ENCODE peak calls at places on chromosome 21, in six cellular contexts. M is IMR-90, C is trophoblast cell, L is H9, X is H1, R is neuronal stem cell. T is an unnamed sample.

GRCh38 chr21:39721885-39722284 is 23.1 kb upstream of the IGSF5 start:
- DNase-seq in M (no peak), R (no peak), L (no peak), X (no peak), C (no peak), T (no peak)

GRCh38 chr21:34351786-34352241 is 12.0 kb upstream of the KCNE2 start:
- DNase-seq in X (no peak), C (peak), R (peak), L (no peak), M (peak), T (peak)

GRCh38 chr21:20260124-20260523 is 738.1 kb upstream of the NCAM2 start:
- DNase-seq in C (no peak), R (no peak), M (no peak), L (no peak), X (no peak), T (no peak)

GRCh38 chr21:29181799-29182470 is 51.5 kb downstream of the MAP3K7CL start:
- DNase-seq in C (peak), R (no peak), L (no peak), M (peak), X (no peak), T (peak)

GRCh38 chr21:29372063-29372802 is 73.5 kb downstream of the BACH1 start:
- DNase-seq in L (peak), R (peak), M (peak), X (peak), C (peak), T (peak)

GRCh38 chr21:43611598-43612369 is 47.5 kb downstream of the HSF2BP start:
- DNase-seq in M (peak), C (peak), R (peak), X (peak), L (peak), T (peak)

GRCh38 chr21:35991131-35991530 is 69.2 kb downstream of the SETD4 start:
- DNase-seq in R (no peak), X (no peak), L (no peak), C (no peak), M (no peak), T (no peak)

GRCh38 chr21:35088235-35088865 is 39.2 kb upstream of the RUNX1 start:
- DNase-seq in R (no peak), C (no peak), L (no peak), M (peak), X (no peak), T (no peak)

GRCh38 chr21:34511154-34511553 is 856 bp downstream of the KCNE1 start:
- DNase-seq in X (no peak), C (no peak), L (no peak), M (no peak), R (no peak), T (peak)

GRCh38 chr21:39575778-39576177 is 37.0 kb upstream of the B3GALT5 start:
- DNase-seq in M (no peak), L (no peak), C (no peak), R (no peak), X (no peak), T (no peak)

GRCh38 chr21:16535100-16535418 is 805.3 kb downstream of the USP25 start:
- DNase-seq in M (peak), C (no peak), X (no peak), L (no peak), R (no peak), T (no peak)

GRCh38 chr21:34986561-34987533 is 62.3 kb downstream of the RUNX1 start:
- DNase-seq in L (peak), M (peak), R (peak), X (no peak), C (no peak), T (peak)

GRCh38 chr21:39712976-39713375 is 32.0 kb upstream of the IGSF5 start:
- DNase-seq in L (peak), C (no peak), X (no peak), M (no peak), R (no peak), T (no peak)

GRCh38 chr21:30256100-30256499 is 26.6 kb downstream of the KRTAP24-1 start:
- DNase-seq in M (no peak), C (no peak), L (no peak), R (no peak), X (no peak), T (no peak)

GRCh38 chr21:36203603-36203889 is 46.9 kb downstream of the DOP1B start:
- DNase-seq in R (no peak), X (no peak), M (peak), C (peak), L (no peak), T (peak)

GRCh38 chr21:38037416-38037815 is 121.2 kb upstream of the KCNJ6 start:
- DNase-seq in L (no peak), R (no peak), C (no peak), M (no peak), X (no peak), T (no peak)

GRCh38 chr21:43345746-43346409 is 81.1 kb downstream of the SIK1 start:
- DNase-seq in R (no peak), L (no peak), M (peak), X (no peak), C (peak), T (peak)

GRCh38 chr21:29017639-29018237 is 1.4 kb downstream of the RWDD2B start:
- DNase-seq in X (no peak), R (no peak), L (no peak), C (no peak), M (no peak), T (no peak)

GRCh38 chr21:42062543-42063022 is 8.5 kb upstream of the UMODL1 start:
- DNase-seq in R (no peak), X (no peak), L (no peak), M (no peak), C (no peak), T (no peak)

GRCh38 chr21:21740207-21740606 is 742.0 kb downstream of the NCAM2 start:
- DNase-seq in C (no peak), M (no peak), L (no peak), R (no peak), X (no peak), T (no peak)

GRCh38 chr21:36097427-36098230 is 27.8 kb downstream of the CBR1 start:
- DNase-seq in X (no peak), M (no peak), C (no peak), R (no peak), L (no peak), T (peak)

GRCh38 chr21:15446193-15446592 is 283.6 kb upstream of the USP25 start:
- DNase-seq in R (no peak), M (no peak), C (no peak), X (no peak), L (no peak), T (no peak)

GRCh38 chr21:14766241-14766640 is 220.1 kb upstream of the SAMSN1 start:
- DNase-seq in M (no peak), L (peak), X (peak), R (no peak), C (no peak), T (no peak)

GRCh38 chr21:31173881-31174555 is 135.7 kb upstream of the KRTAP19-8 start:
- DNase-seq in L (no peak), X (no peak), R (no peak), C (no peak), M (no peak), T (peak)

GRCh38 chr21:28550057-28550825 is 442.4 kb downstream of the LTN1 start:
- DNase-seq in X (no peak), C (no peak), L (no peak), R (no peak), M (peak), T (no peak)

GRCh38 chr21:42063578-42064521 is 7.3 kb upstream of the UMODL1 start:
- DNase-seq in R (no peak), X (no peak), C (no peak), M (no peak), L (no peak), T (no peak)

GRCh38 chr21:29943885-29944284 is 4.1 kb upstream of the GRIK1 start:
- DNase-seq in M (no peak), R (no peak), X (no peak), L (no peak), C (no peak), T (no peak)

GRCh38 chr21:35208810-35209517 is 159.9 kb upstream of the RUNX1 start:
- DNase-seq in C (peak), R (no peak), M (peak), X (no peak), L (no peak), T (peak)

GRCh38 chr21:41406340-41406739 is 19.7 kb upstream of the MX1 start:
- DNase-seq in C (no peak), L (peak), X (no peak), M (no peak), R (no peak), T (no peak)

GRCh38 chr21:42214921-42215320 is 4.0 kb upstream of the ABCG1 start:
- DNase-seq in M (no peak), R (no peak), C (no peak), X (no peak), L (no peak), T (no peak)

GRCh38 chr21:21174676-21175075 is 176.5 kb downstream of the NCAM2 start:
- DNase-seq in L (no peak), M (no peak), C (no peak), R (no peak), X (no peak), T (no peak)

GRCh38 chr21:28235169-28235892 is 757.3 kb downstream of the LTN1 start:
- DNase-seq in C (no peak), L (peak), M (no peak), X (no peak), R (no peak), T (no peak)

GRCh38 chr21:38853421-38853919 is 47.7 kb downstream of the ETS2 start:
- DNase-seq in R (no peak), L (no peak), X (peak), C (peak), M (peak), T (peak)

GRCh38 chr21:15761508-15762100 is 31.8 kb downstream of the USP25 start:
- DNase-seq in L (no peak), X (no peak), M (no peak), C (no peak), R (no peak), T (no peak)

GRCh38 chr21:17738171-17738953 is 80.8 kb downstream of the C21orf91 start:
- DNase-seq in R (no peak), X (no peak), L (peak), C (no peak), M (no peak), T (peak)
- H3K27ac ChIP-seq in R (no peak), X (no peak), L (no peak), C (no peak), M (no peak), T (no peak)

GRCh38 chr21:33286600-33287456 is 20.7 kb downstream of the IL10RB start:
- DNase-seq in R (no peak), X (no peak), M (peak), C (no peak), L (no peak), T (peak)

GRCh38 chr21:33291686-33292085 is 25.5 kb downstream of the IL10RB start:
- DNase-seq in C (no peak), R (no peak), L (no peak), X (no peak), M (no peak), T (no peak)

GRCh38 chr21:33290441-33290840 is 24.3 kb downstream of the IL10RB start:
- DNase-seq in R (no peak), L (no peak), C (no peak), M (no peak), X (no peak), T (no peak)

GRCh38 chr21:33286076-33286475 is 19.9 kb downstream of the IL10RB start:
- DNase-seq in M (no peak), R (no peak), L (no peak), C (no peak), X (no peak), T (no peak)

GRCh38 chr21:33289199-33289819 is 23.1 kb downstream of the IL10RB start:
- DNase-seq in M (peak), X (no peak), C (peak), R (no peak), L (no peak), T (peak)
- H2AFZ ChIP-seq in M (peak), X (no peak), C (no peak), R (no peak), L (no peak), T (no peak)

GRCh38 chr21:45845063-45845789 is 136.3 kb upstream of the COL6A1 start:
- DNase-seq in R (no peak), C (no peak), L (peak), X (no peak), M (no peak), T (no peak)

GRCh38 chr21:45847870-45848269 is 133.7 kb upstream of the COL6A1 start:
- DNase-seq in M (no peak), X (no peak), C (no peak), L (peak), R (no peak), T (no peak)

GRCh38 chr21:45848352-45848751 is 133.2 kb upstream of the COL6A1 start:
- DNase-seq in L (no peak), R (no peak), M (no peak), X (no peak), C (no peak), T (no peak)

GRCh38 chr21:45845790-45846130 is 135.8 kb upstream of the COL6A1 start:
- DNase-seq in L (peak), R (no peak), X (no peak), M (no peak), C (no peak), T (no peak)

GRCh38 chr21:45846373-45847160 is 135.0 kb upstream of the COL6A1 start:
- DNase-seq in L (peak), C (no peak), M (peak), R (no peak), X (no peak), T (no peak)
- H3K4ac ChIP-seq in L (no peak), C (no peak), M (no peak), R (no peak), X (no peak), T (no peak)

GRCh38 chr21:23968722-23969647 is 1638.3 kb downstream of the MRPL39 start:
- DNase-seq in R (peak), L (peak), M (peak), X (peak), C (peak), T (no peak)
- H3K27ac ChIP-seq in R (no peak), L (no peak), M (no peak), X (no peak), C (no peak), T (no peak)

T was measured in mesenchymal stem cell.